ENCODE peak calls at places on chromosomes 6 and 20, in four cellular contexts. One of them, this sample, is unnamed.

GRCh38 chr20:53579581-53580375 is 13.9 kb downstream of the ZNF217 start:
- DNase-seq in effector CD4-positive, alpha-beta T cell: no peak
- DNase-seq in iPS DF 6.9: no peak
- DNase-seq in left lung: peak
- DNase-seq in this sample: no peak

GRCh38 chr20:46638367-46639274 is 12.6 kb downstream of the SLC13A3 start:
- DNase-seq in effector CD4-positive, alpha-beta T cell: no peak
- DNase-seq in left lung: no peak
- DNase-seq in iPS DF 6.9: no peak
- DNase-seq in this sample: no peak

GRCh38 chr20:40275738-40276137 is 413.3 kb downstream of the MAFB start:
- DNase-seq in iPS DF 6.9: no peak
- DNase-seq in left lung: no peak
- DNase-seq in effector CD4-positive, alpha-beta T cell: no peak
- DNase-seq in this sample: no peak

GRCh38 chr6:117549606-117550005 is 52.7 kb downstream of the GOPC start:
- DNase-seq in effector CD4-positive, alpha-beta T cell: no peak
- DNase-seq in left lung: no peak
- DNase-seq in iPS DF 6.9: no peak
- DNase-seq in this sample: no peak

GRCh38 chr6:43943781-43944250 is 173.8 kb downstream of the VEGFA start:
- DNase-seq in effector CD4-positive, alpha-beta T cell: no peak
- DNase-seq in iPS DF 6.9: no peak
- DNase-seq in left lung: peak
- DNase-seq in this sample: no peak

GRCh38 chr6:157433678-157434081 is 52.7 kb downstream of the ZDHHC14 start:
- DNase-seq in left lung: no peak
- DNase-seq in effector CD4-positive, alpha-beta T cell: no peak
- DNase-seq in iPS DF 6.9: no peak
- DNase-seq in this sample: no peak

GRCh38 chr6:116446399-116446798 is 14.8 kb upstream of the CALHM6 start:
- DNase-seq in iPS DF 6.9: no peak
- DNase-seq in effector CD4-positive, alpha-beta T cell: no peak
- DNase-seq in left lung: no peak
- DNase-seq in this sample: no peak

GRCh38 chr6:169075211-169075621 is 178.4 kb downstream of the THBS2 start:
- DNase-seq in left lung: peak
- DNase-seq in iPS DF 6.9: no peak
- DNase-seq in effector CD4-positive, alpha-beta T cell: no peak
- DNase-seq in this sample: no peak

GRCh38 chr6:140183881-140184280 is 809.4 kb upstream of the CITED2 start:
- DNase-seq in effector CD4-positive, alpha-beta T cell: no peak
- DNase-seq in iPS DF 6.9: no peak
- DNase-seq in left lung: no peak
- DNase-seq in this sample: no peak